ENCODE peak calls at places on chromosomes 1 and 21, in four cellular contexts. One of them, this sample, is unnamed.

GRCh38 chr1:145708063-145708462 is 895 bp upstream of the PDZK1 start:
- DNase-seq in IMR-90: peak; percentile 66
- DNase-seq in K562: no peak
- DNase-seq in HepG2: peak; percentile 28
- DNase-seq in this sample: no peak

GRCh38 chr1:154657547-154657946 is 49.6 kb upstream of the ADAR start:
- DNase-seq in IMR-90: no peak
- DNase-seq in K562: no peak
- DNase-seq in HepG2: no peak
- DNase-seq in this sample: no peak

GRCh38 chr1:22457356-22457755 is 5.7 kb downstream of the ZBTB40 start:
- DNase-seq in IMR-90: peak; percentile 48
- DNase-seq in K562: no peak
- DNase-seq in HepG2: no peak
- DNase-seq in this sample: no peak

GRCh38 chr1:8705104-8705503 is 112.3 kb downstream of the RERE start:
- DNase-seq in IMR-90: no peak
- DNase-seq in K562: no peak
- DNase-seq in HepG2: no peak
- DNase-seq in this sample: no peak

GRCh38 chr1:108071601-108072000 is 106.6 kb upstream of the VAV3 start:
- DNase-seq in IMR-90: no peak
- DNase-seq in K562: no peak
- DNase-seq in HepG2: no peak
- DNase-seq in this sample: no peak

GRCh38 chr1:32349211-32349708 is 13.0 kb downstream of the FAM229A start:
- DNase-seq in IMR-90: peak; percentile 81
- DNase-seq in K562: no peak
- DNase-seq in HepG2: peak; percentile 74
- DNase-seq in this sample: no peak

GRCh38 chr1:91844862-91845528 is 41.0 kb downstream of the TGFBR3 start:
- DNase-seq in IMR-90: peak; percentile 94
- DNase-seq in K562: no peak
- DNase-seq in HepG2: peak; percentile 87
- DNase-seq in this sample: peak; percentile 62

GRCh38 chr1:101567582-101568189 is 330.9 kb downstream of the S1PR1 start:
- DNase-seq in IMR-90: peak; percentile 11
- DNase-seq in K562: peak; percentile 21
- DNase-seq in HepG2: peak; percentile 3
- DNase-seq in this sample: peak; percentile 1

GRCh38 chr1:150072959-150073358 is 5.4 kb downstream of the VPS45 start:
- DNase-seq in IMR-90: peak; percentile 55
- DNase-seq in K562: no peak
- DNase-seq in HepG2: no peak
- DNase-seq in this sample: peak; percentile 16

GRCh38 chr21:35467536-35467935 is 418.4 kb upstream of the RUNX1 start:
- DNase-seq in IMR-90: peak; percentile 54
- DNase-seq in K562: no peak
- DNase-seq in HepG2: no peak
- DNase-seq in this sample: no peak

GRCh38 chr1:207414606-207415108 is 39.5 kb upstream of the CR2 start:
- DNase-seq in IMR-90: no peak
- DNase-seq in K562: no peak
- DNase-seq in HepG2: no peak
- DNase-seq in this sample: no peak

GRCh38 chr1:50279622-50280320 is 143.5 kb downstream of the DMRTA2 start:
- DNase-seq in IMR-90: peak; percentile 1
- DNase-seq in K562: peak; percentile 34
- DNase-seq in HepG2: peak; percentile 8
- DNase-seq in this sample: peak; percentile 3

GRCh38 chr1:215181518-215181917 is 99.0 kb downstream of the KCNK2 start:
- DNase-seq in IMR-90: no peak
- DNase-seq in K562: no peak
- DNase-seq in HepG2: peak; percentile 1
- DNase-seq in this sample: peak; percentile 4

GRCh38 chr1:9807541-9807940 is 16.2 kb downstream of the CLSTN1 start:
- DNase-seq in IMR-90: no peak
- DNase-seq in K562: no peak
- DNase-seq in HepG2: no peak
- DNase-seq in this sample: no peak
- TF ChIP-seq MAZ in IMR-90: no peak
- TF ChIP-seq MAZ in K562: no peak
- TF ChIP-seq MAZ in HepG2: no peak
- TF ChIP-seq MAZ in this sample: no peak

GRCh38 chr1:51299185-51299584 is 31.2 kb downstream of the TTC39A start:
- DNase-seq in IMR-90: no peak
- DNase-seq in K562: no peak
- DNase-seq in HepG2: no peak
- DNase-seq in this sample: no peak
- TF ChIP-seq POLR2A in IMR-90: no peak
- TF ChIP-seq POLR2A in K562: no peak
- TF ChIP-seq POLR2A in HepG2: no peak
- TF ChIP-seq POLR2A in this sample: no peak

DNA sequence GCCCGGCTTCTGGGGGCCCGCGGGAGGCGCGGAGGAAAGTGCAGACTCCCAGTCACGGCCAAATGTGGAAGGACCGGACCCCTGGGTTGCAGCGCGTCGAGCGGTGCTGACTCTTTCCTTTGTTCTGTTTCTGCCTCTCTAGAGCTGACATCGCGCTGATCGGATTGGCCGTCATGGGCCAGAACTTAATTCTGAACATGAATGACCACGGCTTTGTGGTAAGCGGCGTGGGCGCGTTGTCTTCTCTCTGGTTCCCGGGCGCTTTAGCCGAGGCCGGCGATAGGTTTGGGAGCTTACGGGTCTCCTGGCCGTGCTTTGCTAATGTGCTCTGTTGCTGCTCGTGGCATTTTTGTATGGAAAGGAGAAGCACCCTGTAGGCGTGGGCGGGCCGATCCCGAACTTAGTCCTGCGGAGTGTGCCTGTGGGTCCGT is 638 bp downstream of the PGD start:
- DNase-seq in IMR-90: peak; percentile 54
- DNase-seq in K562: no peak
- DNase-seq in HepG2: peak; percentile 30
- DNase-seq in this sample: no peak
- TF ChIP-seq MAZ in IMR-90: no peak
- TF ChIP-seq MAZ in K562: no peak
- TF ChIP-seq MAZ in HepG2: no peak
- TF ChIP-seq MAZ in this sample: no peak

DNA sequence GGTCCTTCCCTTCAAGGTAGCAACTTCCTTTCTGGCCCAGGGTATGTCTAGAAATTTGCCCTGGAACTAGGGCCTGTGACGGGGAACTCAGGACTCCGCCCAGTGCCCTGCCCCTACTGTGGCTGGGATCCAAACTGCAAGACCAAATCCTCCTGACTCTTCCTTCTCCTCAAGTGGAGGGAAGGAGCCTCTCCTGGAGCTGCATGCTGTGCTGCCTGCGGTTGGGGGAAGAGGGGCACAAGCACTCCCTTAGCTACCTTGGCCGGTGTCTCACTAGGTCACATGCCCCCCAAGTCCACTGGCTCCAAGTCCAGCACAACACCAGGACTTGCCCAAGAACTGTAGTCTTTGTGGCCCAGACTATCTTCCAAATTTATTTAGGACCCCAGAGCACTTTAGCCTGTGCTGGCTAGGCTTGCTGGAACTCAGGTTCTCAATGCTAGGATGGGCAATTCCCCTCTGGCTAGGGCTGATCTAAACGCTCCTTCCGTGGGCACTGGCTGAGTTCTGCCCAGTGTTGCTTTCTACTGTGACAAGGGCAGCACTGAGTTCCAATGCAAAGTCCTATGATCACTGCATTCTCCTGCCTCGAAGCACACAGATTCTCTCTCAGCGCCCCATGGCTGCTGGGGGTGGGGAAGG is 12.2 kb downstream of the ADSS2 start:
- DNase-seq in IMR-90: no peak
- DNase-seq in K562: no peak
- DNase-seq in HepG2: no peak
- DNase-seq in this sample: no peak
- TF ChIP-seq POLR2A in IMR-90: no peak
- TF ChIP-seq POLR2A in K562: peak; percentile 44
- TF ChIP-seq POLR2A in HepG2: no peak
- TF ChIP-seq POLR2A in this sample: no peak

GRCh38 chr1:89627596-89627962 is 5.3 kb upstream of the LRRC8C start:
- DNase-seq in IMR-90: no peak
- DNase-seq in K562: no peak
- DNase-seq in HepG2: peak; percentile 34
- DNase-seq in this sample: no peak

GRCh38 chr1:89624314-89624713 is 8.6 kb upstream of the LRRC8C start:
- DNase-seq in IMR-90: no peak
- DNase-seq in K562: no peak
- DNase-seq in HepG2: no peak
- DNase-seq in this sample: no peak

GRCh38 chr1:89620664-89621063 is 12.3 kb upstream of the LRRC8C start:
- DNase-seq in IMR-90: no peak
- DNase-seq in K562: no peak
- DNase-seq in HepG2: no peak
- DNase-seq in this sample: no peak

GRCh38 chr1:89624715-89625323 is 8.1 kb upstream of the LRRC8C start:
- DNase-seq in IMR-90: no peak
- DNase-seq in K562: no peak
- DNase-seq in HepG2: no peak
- DNase-seq in this sample: no peak

DNA sequence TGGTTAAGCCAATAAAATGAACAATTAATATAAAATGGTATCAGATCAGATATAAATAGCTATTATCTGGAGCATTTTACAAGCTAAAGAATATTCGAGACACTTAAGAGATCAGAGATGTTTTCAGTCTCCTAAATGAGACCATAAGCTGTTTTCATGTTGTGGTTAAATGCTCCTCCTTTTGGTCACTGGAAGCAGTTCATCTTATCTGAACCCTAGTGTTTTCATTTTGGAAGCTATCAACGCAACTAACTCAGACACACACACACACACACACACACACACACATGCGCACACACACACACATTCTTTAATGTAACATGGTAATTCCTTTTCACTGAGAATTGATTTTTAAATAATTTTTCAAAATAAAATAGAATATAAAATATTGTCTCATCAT is 10.0 kb upstream of the LRRC8C start:
- DNase-seq in IMR-90: peak; percentile 38
- DNase-seq in K562: no peak
- DNase-seq in HepG2: no peak
- DNase-seq in this sample: no peak
- TF ChIP-seq MAZ in IMR-90: no peak
- TF ChIP-seq MAZ in K562: no peak
- TF ChIP-seq MAZ in HepG2: no peak
- TF ChIP-seq MAZ in this sample: no peak

GRCh38 chr1:28886731-28887417 is 27.5 kb upstream of the EPB41 start:
- DNase-seq in IMR-90: peak; percentile 48
- DNase-seq in K562: peak; percentile 99
- DNase-seq in HepG2: peak; percentile 80
- DNase-seq in this sample: peak; percentile 93
- TF ChIP-seq POLR2A in IMR-90: no peak
- TF ChIP-seq POLR2A in K562: peak; percentile 82
- TF ChIP-seq POLR2A in HepG2: peak; percentile 49
- TF ChIP-seq POLR2A in this sample: no peak

GRCh38 chr1:151287767-151288500 is 5.8 kb downstream of the ZNF687 start:
- DNase-seq in IMR-90: no peak
- DNase-seq in K562: no peak
- DNase-seq in HepG2: no peak
- DNase-seq in this sample: no peak
- TF ChIP-seq MAZ in IMR-90: no peak
- TF ChIP-seq MAZ in K562: no peak
- TF ChIP-seq MAZ in HepG2: no peak
- TF ChIP-seq MAZ in this sample: no peak

This sample was measured in A549.